ENCODE peak calls at places on chromosome 18, in five cellular contexts. D is colonic mucosa, Q is GM23338, I is fibroblast of lung, G is transverse colon. F is an unnamed sample.

GRCh38 chr18:72648079-72648478 is 103.9 kb upstream of the CBLN2 start:
- DNase-seq in I (no peak), D (no peak), Q (no peak), G (no peak), F (no peak)

GRCh38 chr18:55780591-55781071 is 192.6 kb upstream of the TCF4 start:
- DNase-seq in G (no peak), I (peak), Q (no peak), D (no peak), F (no peak)

GRCh38 chr18:49563701-49564100 is 1.8 kb downstream of the LIPG start:
- DNase-seq in I (no peak), D (no peak), Q (no peak), G (no peak), F (no peak)

GRCh38 chr18:53906681-53907080 is 317.8 kb downstream of the MBD2 start:
- DNase-seq in D (no peak), Q (no peak), I (peak), G (no peak), F (no peak)

GRCh38 chr18:56240405-56240804 is 398.0 kb downstream of the TXNL1 start:
- DNase-seq in G (no peak), I (peak), D (no peak), Q (no peak), F (no peak)

GRCh38 chr18:22309191-22309590 is 108.5 kb downstream of the CTAGE1 start:
- DNase-seq in G (no peak), D (no peak), I (peak), Q (no peak), F (no peak)

GRCh38 chr18:9855686-9856085 is 30.1 kb upstream of the TXNDC2 start:
- DNase-seq in D (no peak), G (no peak), Q (no peak), I (peak), F (no peak)

GRCh38 chr18:51867767-51868166 is 472.2 kb upstream of the DCC start:
- DNase-seq in D (no peak), Q (peak), G (no peak), I (peak), F (no peak)

GRCh38 chr18:74654637-74655036 is 57.0 kb downstream of the ZNF407 start:
- DNase-seq in G (no peak), I (peak), Q (no peak), D (no peak), F (no peak)

GRCh38 chr18:63850010-63850409 is 37.5 kb upstream of the SERPINB2 start:
- DNase-seq in G (no peak), D (no peak), I (no peak), Q (peak), F (no peak)

GRCh38 chr18:51988277-51988676 is 351.7 kb upstream of the DCC start:
- DNase-seq in D (no peak), G (no peak), Q (no peak), I (no peak), F (no peak)

GRCh38 chr18:63951302-63951705 is 2.2 kb downstream of the HMSD start:
- DNase-seq in G (no peak), D (no peak), Q (no peak), I (peak), F (no peak)

GRCh38 chr18:1511619-1512311 is 607.1 kb downstream of the ADCYAP1 start:
- DNase-seq in D (no peak), G (no peak), Q (no peak), I (no peak), F (no peak)

GRCh38 chr18:44715245-44715644 is 34.6 kb downstream of the SETBP1 start:
- DNase-seq in Q (no peak), D (no peak), G (peak), I (peak), F (peak)

GRCh38 chr18:63322908-63323634 is 3.5 kb upstream of the BCL2 start:
- DNase-seq in Q (peak), I (peak), G (peak), D (peak), F (peak)

GRCh38 chr18:8536226-8536625 is 73.0 kb upstream of the RAB12 start:
- DNase-seq in I (no peak), G (no peak), D (no peak), Q (peak), F (no peak)

GRCh38 chr18:42473611-42474010 is 518.6 kb downstream of the PIK3C3 start:
- DNase-seq in I (no peak), D (no peak), G (no peak), Q (no peak), F (no peak)

GRCh38 chr18:55314031-55314430 is 274.0 kb downstream of the TCF4 start:
- DNase-seq in D (no peak), G (no peak), I (no peak), Q (peak), F (no peak)

GRCh38 chr18:30177056-30177455 is 865.5 kb downstream of the DSC3 start:
- DNase-seq in Q (no peak), I (peak), D (no peak), G (no peak), F (no peak)

GRCh38 chr18:46950064-46950656 is 32.8 kb downstream of the KATNAL2 start:
- DNase-seq in I (no peak), Q (peak), D (no peak), G (no peak), F (no peak)

GRCh38 chr18:73880387-73880786 is 267.2 kb downstream of the FBXO15 start:
- DNase-seq in D (no peak), Q (no peak), I (no peak), G (no peak), F (no peak)

GRCh38 chr18:64444819-64445218 is 295.9 kb upstream of the LINC00305 start:
- DNase-seq in I (no peak), D (no peak), G (no peak), Q (peak), F (no peak)

GRCh38 chr18:39749154-39749553 is 2183.6 kb upstream of the CELF4 start:
- DNase-seq in D (no peak), G (no peak), Q (no peak), I (no peak), F (no peak)

GRCh38 chr18:76708727-76709353 is 113.5 kb upstream of the ZNF236 start:
- DNase-seq in I (no peak), D (no peak), Q (no peak), G (no peak), F (no peak)

GRCh38 chr18:8548186-8548585 is 61.1 kb upstream of the RAB12 start:
- DNase-seq in Q (no peak), I (peak), G (no peak), D (no peak), F (no peak)

GRCh38 chr18:55337908-55338521 is 250.0 kb downstream of the TCF4 start:
- DNase-seq in G (no peak), Q (no peak), I (peak), D (no peak), F (no peak)

GRCh38 chr18:9758624-9759075 is 50.5 kb downstream of the RAB31 start:
- DNase-seq in G (no peak), D (no peak), I (no peak), Q (no peak), F (no peak)

GRCh38 chr18:424071-424868 is 76.2 kb downstream of the COLEC12 start:
- DNase-seq in Q (no peak), D (no peak), G (no peak), I (peak), F (no peak)

GRCh38 chr18:79792988-79793355 is 4.8 kb upstream of the KCNG2 start:
- DNase-seq in G (no peak), I (no peak), D (no peak), Q (no peak), F (no peak)

GRCh38 chr18:8562065-8562464 is 47.2 kb upstream of the RAB12 start:
- DNase-seq in Q (no peak), I (no peak), D (no peak), G (no peak), F (no peak)

GRCh38 chr18:67483952-67484351 is 32.6 kb downstream of the DSEL start:
- DNase-seq in D (no peak), G (no peak), I (no peak), Q (no peak), F (no peak)

GRCh38 chr18:67007085-67007484 is 403.2 kb upstream of the CDH19 start:
- DNase-seq in Q (no peak), G (no peak), D (no peak), I (no peak), F (no peak)

GRCh38 chr18:62935994-62936393 is 220.7 kb downstream of the PHLPP1 start:
- DNase-seq in I (no peak), D (no peak), G (no peak), Q (peak), F (no peak)

GRCh38 chr18:61957801-61958516 is 65.2 kb upstream of the RNF152 start:
- DNase-seq in I (peak), Q (peak), D (no peak), G (no peak), F (no peak)

GRCh38 chr18:40925071-40925541 is 1029.9 kb upstream of the PIK3C3 start:
- DNase-seq in Q (no peak), G (no peak), D (no peak), I (peak), F (no peak)

GRCh38 chr18:68803371-68803770 is 5.5 kb downstream of the CCDC102B start:
- DNase-seq in D (peak), G (peak), I (peak), Q (no peak), F (peak)

GRCh38 chr18:9513971-9514512 is 38.7 kb downstream of the RALBP1 start:
- DNase-seq in G (no peak), D (no peak), I (peak), Q (no peak), F (no peak)

GRCh38 chr18:32310119-32310518 is 120.3 kb downstream of the MEP1B start:
- DNase-seq in G (no peak), D (no peak), I (peak), Q (no peak), F (no peak)

GRCh38 chr18:24010673-24011072 is 3.9 kb upstream of the TTC39C start:
- DNase-seq in G (no peak), Q (peak), I (no peak), D (no peak), F (no peak)
- H3K27ac ChIP-seq in G (no peak), Q (no peak), I (no peak), D (no peak), F (no peak)

DNA sequence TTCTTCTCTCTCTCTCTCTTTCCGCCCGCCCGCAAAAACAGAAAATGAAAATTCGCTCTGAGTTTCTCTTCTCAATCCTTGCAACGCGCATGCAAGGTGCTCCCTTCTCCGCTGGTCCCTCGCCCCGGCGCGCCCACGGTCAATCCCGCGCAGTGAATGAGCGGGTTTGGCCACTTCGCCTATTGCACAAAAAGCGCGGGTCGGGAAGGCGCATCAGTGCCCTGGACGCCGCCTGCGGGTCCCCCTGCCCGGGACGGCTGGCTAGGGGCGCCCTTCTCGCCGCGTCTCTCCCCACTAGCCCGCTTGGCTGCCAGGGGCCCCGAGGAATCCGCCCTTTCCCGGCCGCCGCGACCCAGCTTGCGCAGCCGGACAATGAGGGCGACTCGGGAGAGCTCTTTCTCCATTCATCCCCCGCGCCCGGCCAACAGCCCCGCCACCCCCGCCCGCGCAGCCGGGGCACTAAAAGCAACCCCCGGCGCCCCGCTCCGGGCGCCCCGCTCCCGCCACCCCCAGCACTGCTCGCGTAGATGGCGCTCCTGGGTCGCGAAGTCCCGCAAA is 686 bp downstream of the LAMA1 start:
- DNase-seq in Q (peak), G (no peak), D (no peak), I (peak), F (no peak)
- TF ChIP-seq CTCF in Q (no peak), G (no peak), D (no peak), I (no peak), F (no peak)

DNA sequence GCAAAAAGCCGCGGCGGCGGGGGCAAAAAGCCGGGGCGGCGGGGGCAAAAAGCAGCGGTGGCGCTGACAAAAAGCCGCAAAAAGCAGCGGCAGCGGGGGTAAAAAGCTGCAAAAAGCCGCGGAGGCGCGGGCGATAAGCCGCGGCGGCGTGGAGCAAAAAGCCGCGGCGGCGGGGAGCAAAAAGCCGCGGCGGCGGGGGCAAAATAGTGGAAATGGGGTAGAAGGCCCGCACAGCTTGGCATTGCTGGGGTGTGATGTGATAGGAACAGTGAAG is 450.1 kb downstream of the ANKRD30B start:
- DNase-seq in D (no peak), G (no peak), I (no peak), Q (no peak), F (no peak)
- H3K4me3 ChIP-seq in D (no peak), G (no peak), I (no peak), Q (no peak), F (no peak)

DNA sequence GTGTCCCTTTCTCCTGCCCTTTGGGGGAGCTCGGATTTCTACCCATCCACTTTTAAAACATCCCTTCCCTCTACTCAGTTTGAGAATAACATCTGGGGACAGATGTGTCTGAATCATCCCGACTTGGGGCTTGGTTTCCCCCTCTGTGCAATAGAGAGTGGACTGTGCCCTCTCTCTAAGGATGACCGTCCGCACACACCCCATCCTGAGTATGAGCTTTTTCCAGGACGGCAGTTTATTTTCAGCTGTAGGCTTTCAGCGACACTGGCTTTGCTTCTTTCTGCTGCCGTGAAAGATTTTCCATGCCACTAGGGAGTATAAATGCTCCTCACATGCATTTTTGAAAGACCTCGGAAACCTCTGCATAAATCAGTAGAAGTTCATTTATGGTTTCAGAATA is 53.5 kb downstream of the FECH start:
- DNase-seq in D (no peak), I (no peak), Q (no peak), G (no peak), F (no peak)
- H3K27ac ChIP-seq in D (no peak), I (no peak), Q (peak), G (no peak), F (no peak)

GRCh38 chr18:65786400-65786948 is 35.7 kb downstream of the CDH7 start:
- DNase-seq in Q (no peak), I (no peak), G (no peak), D (no peak), F (no peak)

GRCh38 chr18:65791753-65792152 is 40.9 kb downstream of the CDH7 start:
- DNase-seq in G (no peak), D (no peak), I (no peak), Q (no peak), F (no peak)

DNA sequence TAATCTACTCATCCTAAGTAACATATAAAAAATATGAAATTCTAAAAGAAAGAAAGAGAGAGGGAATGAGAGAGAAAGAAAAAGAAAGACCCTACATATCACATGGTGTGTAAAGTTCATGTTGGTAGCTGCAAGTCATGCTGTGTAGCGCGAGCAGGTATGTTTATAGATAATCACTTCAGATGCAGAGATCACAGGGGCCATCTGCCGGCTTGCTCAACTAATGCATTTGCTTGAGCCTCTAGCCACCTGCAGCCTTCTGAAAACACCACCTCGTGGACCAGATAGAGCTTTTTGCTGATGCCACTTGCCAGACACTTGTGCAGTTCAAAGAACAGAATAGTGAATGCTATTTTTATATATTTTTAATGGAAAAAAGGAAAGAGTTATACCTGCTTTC is 37.6 kb downstream of the CDH7 start:
- DNase-seq in Q (no peak), D (peak), I (no peak), G (no peak), F (no peak)
- TF ChIP-seq CTCF in Q (no peak), D (no peak), I (no peak), G (no peak), F (no peak)

DNA sequence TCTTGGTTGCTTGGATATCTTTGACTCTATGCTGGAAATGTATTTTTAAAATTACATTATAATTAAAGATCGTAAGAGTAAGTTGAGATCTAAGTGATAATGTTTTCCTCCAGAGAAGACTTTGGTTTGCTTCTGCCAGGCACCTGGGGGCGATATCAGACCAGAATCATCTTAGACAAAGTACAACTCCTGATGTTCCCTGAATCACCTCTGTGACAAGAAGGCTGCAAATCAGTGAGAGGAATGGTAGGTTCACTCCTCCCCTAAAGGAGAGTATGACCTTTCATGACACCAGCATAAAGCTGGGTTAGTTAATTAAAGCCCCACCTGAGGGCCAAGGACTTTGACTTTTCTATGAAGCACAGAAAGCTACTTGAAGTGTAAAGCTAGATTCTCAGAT is 114.4 kb upstream of the DTNA start:
- DNase-seq in D (no peak), I (peak), G (no peak), Q (peak), F (no peak)
- H3K4me3 ChIP-seq in D (no peak), I (no peak), G (no peak), Q (no peak), F (no peak)